ENCODE peak calls at places on chromosomes 6 and 20, in seven cellular contexts. One of them, this sample, is unnamed.

GRCh38 chr6:33839399-33840063 is 35.7 kb upstream of the MLN start:
- DNase-seq in tibial nerve: no peak
- DNase-seq in Panc1: no peak
- DNase-seq in esophagus squamous epithelium: no peak
- DNase-seq in SJSA1: no peak
- DNase-seq in A549: no peak
- DNase-seq in testis: no peak
- DNase-seq in this sample: no peak

GRCh38 chr6:34240329-34241248 is 3.9 kb downstream of the HMGA1 start:
- DNase-seq in A549: no peak
- DNase-seq in tibial nerve: no peak
- DNase-seq in testis: no peak
- DNase-seq in Panc1: no peak
- DNase-seq in SJSA1: no peak
- DNase-seq in esophagus squamous epithelium: no peak
- DNase-seq in this sample: no peak

GRCh38 chr6:18595774-18596528 is 208.8 kb downstream of the RNF144B start:
- DNase-seq in A549: peak
- DNase-seq in esophagus squamous epithelium: no peak
- DNase-seq in testis: peak
- DNase-seq in tibial nerve: peak
- DNase-seq in SJSA1: peak
- DNase-seq in Panc1: peak
- DNase-seq in this sample: peak

GRCh38 chr20:3092611-3093379 is 8.3 kb upstream of the AVP start:
- DNase-seq in SJSA1: no peak
- DNase-seq in A549: no peak
- DNase-seq in esophagus squamous epithelium: no peak
- DNase-seq in Panc1: no peak
- DNase-seq in testis: no peak
- DNase-seq in tibial nerve: no peak
- DNase-seq in this sample: peak

GRCh38 chr6:35634316-35634715 is 54.4 kb downstream of the FKBP5 start:
- DNase-seq in testis: no peak
- DNase-seq in esophagus squamous epithelium: no peak
- DNase-seq in Panc1: no peak
- DNase-seq in SJSA1: no peak
- DNase-seq in tibial nerve: no peak
- DNase-seq in A549: no peak
- DNase-seq in this sample: no peak

GRCh38 chr20:46209930-46210671 is 92.0 kb downstream of the CD40 start:
- DNase-seq in tibial nerve: no peak
- DNase-seq in esophagus squamous epithelium: no peak
- DNase-seq in Panc1: no peak
- DNase-seq in testis: peak
- DNase-seq in SJSA1: no peak
- DNase-seq in A549: no peak
- DNase-seq in this sample: no peak

GRCh38 chr20:16978497-16978896 is 230.3 kb downstream of the OTOR start:
- DNase-seq in esophagus squamous epithelium: no peak
- DNase-seq in testis: no peak
- DNase-seq in Panc1: no peak
- DNase-seq in SJSA1: no peak
- DNase-seq in tibial nerve: no peak
- DNase-seq in A549: no peak
- DNase-seq in this sample: no peak

GRCh38 chr20:43040427-43040826 is 149.3 kb downstream of the PTPRT start:
- DNase-seq in SJSA1: no peak
- DNase-seq in testis: peak
- DNase-seq in esophagus squamous epithelium: no peak
- DNase-seq in A549: no peak
- DNase-seq in tibial nerve: no peak
- DNase-seq in Panc1: no peak
- DNase-seq in this sample: peak

GRCh38 chr20:54208492-54209044 is 681 bp downstream of the PFDN4 start:
- DNase-seq in testis: peak
- DNase-seq in Panc1: no peak
- DNase-seq in A549: peak
- DNase-seq in tibial nerve: no peak
- DNase-seq in SJSA1: no peak
- DNase-seq in esophagus squamous epithelium: no peak
- DNase-seq in this sample: no peak

GRCh38 chr6:28353981-28354676 is 4.4 kb downstream of the ZKSCAN3 start:
- DNase-seq in SJSA1: peak
- DNase-seq in A549: no peak
- DNase-seq in esophagus squamous epithelium: no peak
- DNase-seq in tibial nerve: no peak
- DNase-seq in Panc1: peak
- DNase-seq in testis: no peak
- DNase-seq in this sample: no peak

GRCh38 chr6:150183105-150183504 is 40.3 kb downstream of the PPP1R14C start:
- DNase-seq in testis: no peak
- DNase-seq in SJSA1: no peak
- DNase-seq in Panc1: no peak
- DNase-seq in A549: no peak
- DNase-seq in tibial nerve: no peak
- DNase-seq in esophagus squamous epithelium: no peak
- DNase-seq in this sample: no peak
- H3K27ac ChIP-seq in testis: no peak
- H3K27ac ChIP-seq in SJSA1: no peak
- H3K27ac ChIP-seq in Panc1: no peak
- H3K27ac ChIP-seq in A549: no peak
- H3K27ac ChIP-seq in tibial nerve: no peak
- H3K27ac ChIP-seq in esophagus squamous epithelium: no peak
- H3K27ac ChIP-seq in this sample: no peak

GRCh38 chr20:25491446-25492038 is 84.1 kb downstream of the GINS1 start:
- DNase-seq in SJSA1: no peak
- DNase-seq in esophagus squamous epithelium: no peak
- DNase-seq in A549: no peak
- DNase-seq in Panc1: no peak
- DNase-seq in testis: no peak
- DNase-seq in tibial nerve: no peak
- DNase-seq in this sample: no peak

GRCh38 chr20:25495189-25495824 is 87.8 kb downstream of the GINS1 start:
- DNase-seq in SJSA1: no peak
- DNase-seq in tibial nerve: no peak
- DNase-seq in A549: no peak
- DNase-seq in Panc1: no peak
- DNase-seq in testis: no peak
- DNase-seq in esophagus squamous epithelium: no peak
- DNase-seq in this sample: no peak

GRCh38 chr20:25493748-25494505 is 86.5 kb downstream of the GINS1 start:
- DNase-seq in SJSA1: no peak
- DNase-seq in esophagus squamous epithelium: no peak
- DNase-seq in A549: no peak
- DNase-seq in tibial nerve: no peak
- DNase-seq in Panc1: no peak
- DNase-seq in testis: no peak
- DNase-seq in this sample: no peak

GRCh38 chr20:25494506-25495188 is 87.2 kb downstream of the GINS1 start:
- DNase-seq in SJSA1: no peak
- DNase-seq in A549: no peak
- DNase-seq in esophagus squamous epithelium: no peak
- DNase-seq in tibial nerve: no peak
- DNase-seq in testis: no peak
- DNase-seq in Panc1: no peak
- DNase-seq in this sample: no peak

GRCh38 chr20:25493137-25493536 is 85.7 kb downstream of the GINS1 start:
- DNase-seq in Panc1: no peak
- DNase-seq in tibial nerve: no peak
- DNase-seq in testis: no peak
- DNase-seq in esophagus squamous epithelium: no peak
- DNase-seq in A549: no peak
- DNase-seq in SJSA1: no peak
- DNase-seq in this sample: no peak
- H3K27ac ChIP-seq in Panc1: no peak
- H3K27ac ChIP-seq in tibial nerve: no peak
- H3K27ac ChIP-seq in testis: no peak
- H3K27ac ChIP-seq in esophagus squamous epithelium: no peak
- H3K27ac ChIP-seq in A549: no peak
- H3K27ac ChIP-seq in SJSA1: no peak
- H3K27ac ChIP-seq in this sample: no peak

GRCh38 chr6:7235712-7236311 is 77.2 kb downstream of the SSR1 start:
- DNase-seq in esophagus squamous epithelium: no peak
- DNase-seq in A549: no peak
- DNase-seq in SJSA1: no peak
- DNase-seq in Panc1: no peak
- DNase-seq in tibial nerve: no peak
- DNase-seq in testis: no peak
- DNase-seq in this sample: peak
- H3K27ac ChIP-seq in esophagus squamous epithelium: peak
- H3K27ac ChIP-seq in A549: no peak
- H3K27ac ChIP-seq in SJSA1: no peak
- H3K27ac ChIP-seq in Panc1: no peak
- H3K27ac ChIP-seq in tibial nerve: no peak
- H3K27ac ChIP-seq in testis: peak
- H3K27ac ChIP-seq in this sample: no peak

GRCh38 chr20:13291167-13291566 is 70.1 kb downstream of the ISM1 start:
- DNase-seq in Panc1: no peak
- DNase-seq in esophagus squamous epithelium: no peak
- DNase-seq in SJSA1: no peak
- DNase-seq in A549: no peak
- DNase-seq in tibial nerve: no peak
- DNase-seq in testis: no peak
- DNase-seq in this sample: no peak
- H3K27ac ChIP-seq in Panc1: no peak
- H3K27ac ChIP-seq in esophagus squamous epithelium: no peak
- H3K27ac ChIP-seq in SJSA1: no peak
- H3K27ac ChIP-seq in A549: no peak
- H3K27ac ChIP-seq in tibial nerve: no peak
- H3K27ac ChIP-seq in testis: no peak
- H3K27ac ChIP-seq in this sample: no peak

DNA sequence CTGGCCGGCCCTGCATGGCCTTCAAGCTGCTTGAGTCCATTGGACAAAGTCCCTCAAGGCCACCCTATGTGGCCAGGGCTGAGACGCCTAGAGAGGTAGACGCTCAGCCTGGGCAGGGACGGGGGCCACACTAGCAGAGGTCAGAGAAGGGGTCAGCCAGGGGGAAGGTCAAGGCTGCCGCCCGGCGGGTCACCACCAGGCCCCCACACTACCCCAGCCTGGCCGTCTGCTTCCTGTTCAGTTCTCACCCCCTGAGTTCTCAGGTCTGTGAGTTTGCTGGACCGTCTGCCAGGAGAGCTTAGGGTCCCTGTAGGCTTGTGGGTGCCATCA is 37.3 kb downstream of the NTSR1 start:
- DNase-seq in Panc1: no peak
- DNase-seq in SJSA1: no peak
- DNase-seq in A549: no peak
- DNase-seq in tibial nerve: no peak
- DNase-seq in esophagus squamous epithelium: no peak
- DNase-seq in testis: no peak
- DNase-seq in this sample: no peak
- H3K27ac ChIP-seq in Panc1: no peak
- H3K27ac ChIP-seq in SJSA1: no peak
- H3K27ac ChIP-seq in A549: no peak
- H3K27ac ChIP-seq in tibial nerve: no peak
- H3K27ac ChIP-seq in esophagus squamous epithelium: no peak
- H3K27ac ChIP-seq in testis: no peak
- H3K27ac ChIP-seq in this sample: no peak

DNA sequence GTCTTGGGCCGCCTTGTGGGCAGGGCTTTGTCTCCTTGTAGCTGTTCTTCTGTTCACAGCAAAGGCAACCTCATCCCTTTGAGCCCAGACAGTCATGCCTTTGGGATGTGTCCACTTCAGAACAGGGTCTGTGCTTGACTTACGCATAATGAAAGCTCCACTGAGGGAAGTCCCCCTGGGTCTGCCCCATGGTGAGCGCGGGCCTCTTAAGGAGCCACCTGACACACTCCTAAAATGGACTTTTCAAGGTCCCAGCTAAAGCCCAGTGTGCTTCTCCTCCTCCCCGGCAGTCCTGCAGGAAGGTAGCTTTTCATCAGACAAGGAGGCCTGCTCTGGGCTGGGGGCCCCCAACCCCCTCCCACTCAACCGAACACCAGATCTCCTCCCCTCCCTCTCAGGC is 24.9 kb upstream of the PMEPA1 start:
- DNase-seq in A549: no peak
- DNase-seq in tibial nerve: no peak
- DNase-seq in Panc1: no peak
- DNase-seq in esophagus squamous epithelium: no peak
- DNase-seq in SJSA1: no peak
- DNase-seq in testis: no peak
- DNase-seq in this sample: no peak
- H3K27ac ChIP-seq in A549: no peak
- H3K27ac ChIP-seq in tibial nerve: no peak
- H3K27ac ChIP-seq in Panc1: no peak
- H3K27ac ChIP-seq in esophagus squamous epithelium: no peak
- H3K27ac ChIP-seq in SJSA1: no peak
- H3K27ac ChIP-seq in testis: no peak
- H3K27ac ChIP-seq in this sample: no peak

GRCh38 chr20:25390538-25391528 is at the start of gene ABHD12:
- DNase-seq in testis: peak
- DNase-seq in A549: peak
- DNase-seq in Panc1: no peak
- DNase-seq in SJSA1: peak
- DNase-seq in esophagus squamous epithelium: peak
- DNase-seq in tibial nerve: peak
- DNase-seq in this sample: peak

GRCh38 chr20:25389858-25390537 is 637 bp downstream of the ABHD12 start:
- DNase-seq in A549: peak
- DNase-seq in Panc1: no peak
- DNase-seq in esophagus squamous epithelium: no peak
- DNase-seq in tibial nerve: no peak
- DNase-seq in testis: peak
- DNase-seq in SJSA1: peak
- DNase-seq in this sample: peak

GRCh38 chr20:25394276-25394675 is 3.6 kb upstream of the ABHD12 start:
- DNase-seq in A549: no peak
- DNase-seq in SJSA1: no peak
- DNase-seq in tibial nerve: no peak
- DNase-seq in Panc1: no peak
- DNase-seq in esophagus squamous epithelium: no peak
- DNase-seq in testis: no peak
- DNase-seq in this sample: peak

GRCh38 chr20:25394996-25395395 is 4.4 kb upstream of the ABHD12 start:
- DNase-seq in testis: no peak
- DNase-seq in SJSA1: no peak
- DNase-seq in A549: no peak
- DNase-seq in tibial nerve: no peak
- DNase-seq in Panc1: no peak
- DNase-seq in esophagus squamous epithelium: no peak
- DNase-seq in this sample: no peak

GRCh38 chr20:25389381-25389857 is 1.2 kb downstream of the ABHD12 start:
- DNase-seq in esophagus squamous epithelium: no peak
- DNase-seq in SJSA1: no peak
- DNase-seq in A549: no peak
- DNase-seq in tibial nerve: no peak
- DNase-seq in Panc1: no peak
- DNase-seq in testis: no peak
- DNase-seq in this sample: no peak
- H3K27ac ChIP-seq in esophagus squamous epithelium: peak
- H3K27ac ChIP-seq in SJSA1: peak
- H3K27ac ChIP-seq in A549: peak
- H3K27ac ChIP-seq in tibial nerve: peak
- H3K27ac ChIP-seq in Panc1: peak
- H3K27ac ChIP-seq in testis: peak
- H3K27ac ChIP-seq in this sample: no peak

GRCh38 chr20:63738687-63739128 is 868 bp upstream of the SLC2A4RG start:
- DNase-seq in SJSA1: no peak
- DNase-seq in A549: no peak
- DNase-seq in Panc1: no peak
- DNase-seq in testis: peak
- DNase-seq in tibial nerve: peak
- DNase-seq in esophagus squamous epithelium: no peak
- DNase-seq in this sample: peak
- H3K27ac ChIP-seq in SJSA1: no peak
- H3K27ac ChIP-seq in A549: no peak
- H3K27ac ChIP-seq in Panc1: peak
- H3K27ac ChIP-seq in testis: peak
- H3K27ac ChIP-seq in tibial nerve: peak
- H3K27ac ChIP-seq in esophagus squamous epithelium: peak
- H3K27ac ChIP-seq in this sample: no peak

GRCh38 chr6:3351105-3351676 is 92.4 kb downstream of the PSMG4 start:
- DNase-seq in tibial nerve: no peak
- DNase-seq in A549: no peak
- DNase-seq in esophagus squamous epithelium: no peak
- DNase-seq in SJSA1: no peak
- DNase-seq in Panc1: no peak
- DNase-seq in testis: no peak
- DNase-seq in this sample: no peak
- H3K27ac ChIP-seq in tibial nerve: peak
- H3K27ac ChIP-seq in A549: no peak
- H3K27ac ChIP-seq in esophagus squamous epithelium: peak
- H3K27ac ChIP-seq in SJSA1: no peak
- H3K27ac ChIP-seq in Panc1: no peak
- H3K27ac ChIP-seq in testis: no peak
- H3K27ac ChIP-seq in this sample: peak